ENCODE peak calls at places on chromosome 13, in five cellular contexts. Q, O, Y, C and G are unnamed samples.

GRCh38 chr13:20702945-20703784 is at the start of gene IL17D:
- DNase-seq in Q (no peak), O (peak; percentile 20), Y (no peak), C (no peak), G (no peak)

GRCh38 chr13:94646904-94647303 is 45.2 kb downstream of the GPR180 start:
- DNase-seq in Q (peak; percentile 42), O (no peak), Y (no peak), C (no peak), G (no peak)

GRCh38 chr13:95787356-95788099 is 110.6 kb downstream of the DNAJC3 start:
- DNase-seq in Q (no peak), O (peak; percentile 31), Y (no peak), C (no peak), G (no peak)

GRCh38 chr13:111555906-111556305 is 235.5 kb downstream of the TEX29 start:
- DNase-seq in Q (no peak), O (no peak), Y (no peak), C (no peak), G (no peak)

GRCh38 chr13:78238911-78239310 is 320.3 kb upstream of the EDNRB start:
- DNase-seq in Q (no peak), O (no peak), Y (no peak), C (no peak), G (no peak)

GRCh38 chr13:36086117-36086516 is 45.1 kb downstream of the DCLK1 start:
- DNase-seq in Q (no peak), O (no peak), Y (no peak), C (no peak), G (no peak)

GRCh38 chr13:113639661-113640262 is 18.2 kb downstream of the ATP4B start:
- DNase-seq in Q (no peak), O (no peak), Y (no peak), C (peak; percentile 11), G (no peak)

GRCh38 chr13:60757481-60757880 is 360.5 kb downstream of the TDRD3 start:
- DNase-seq in Q (no peak), O (no peak), Y (no peak), C (no peak), G (no peak)

GRCh38 chr13:102638741-102639140 is 42.0 kb downstream of the TPP2 start:
- DNase-seq in Q (no peak), O (no peak), Y (no peak), C (no peak), G (no peak)

GRCh38 chr13:101258071-101258470 is 158.2 kb downstream of the NALCN start:
- DNase-seq in Q (no peak), O (no peak), Y (peak; percentile 36), C (no peak), G (no peak)

GRCh38 chr13:75489502-75490263 is 7.7 kb upstream of the TBC1D4 start:
- DNase-seq in Q (no peak), O (peak; percentile 26), Y (peak; percentile 80), C (no peak), G (no peak)

GRCh38 chr13:92355213-92355612 is 871.4 kb upstream of the GPC6 start:
- DNase-seq in Q (peak; percentile 11), O (peak; percentile 10), Y (peak; percentile 77), C (no peak), G (no peak)

GRCh38 chr13:74931698-74932433 is 550.1 kb downstream of the TBC1D4 start:
- DNase-seq in Q (no peak), O (no peak), Y (no peak), C (no peak), G (no peak)

GRCh38 chr13:98267080-98267912 is 90.2 kb upstream of the RNF113B start:
- DNase-seq in Q (no peak), O (peak; percentile 54), Y (peak; percentile 45), C (no peak), G (no peak)

GRCh38 chr13:94825507-94825906 is 113.2 kb upstream of the SOX21 start:
- DNase-seq in Q (no peak), O (peak; percentile 55), Y (peak; percentile 71), C (peak; percentile 58), G (no peak)

GRCh38 chr13:59750860-59751259 is 412.9 kb downstream of the DIAPH3 start:
- DNase-seq in Q (no peak), O (peak; percentile 18), Y (peak; percentile 79), C (no peak), G (no peak)

GRCh38 chr13:32408999-32409313 is 19.0 kb downstream of the N4BP2L1 start:
- DNase-seq in Q (no peak), O (no peak), Y (no peak), C (no peak), G (no peak)

GRCh38 chr13:41496420-41497234 is 39.3 kb downstream of the RGCC start:
- DNase-seq in Q (no peak), O (no peak), Y (no peak), C (no peak), G (no peak)

GRCh38 chr13:71721117-71721516 is 145.9 kb downstream of the DACH1 start:
- DNase-seq in Q (no peak), O (no peak), Y (no peak), C (no peak), G (no peak)

GRCh38 chr13:113211774-113212173 is 2.4 kb downstream of the CUL4A start:
- DNase-seq in Q (no peak), O (no peak), Y (no peak), C (no peak), G (peak; percentile 29)

GRCh38 chr13:39765801-39766463 is 110.5 kb downstream of the COG6 start:
- DNase-seq in Q (peak; percentile 52), O (peak; percentile 49), Y (peak; percentile 50), C (peak; percentile 35), G (no peak)

GRCh38 chr13:113451951-113452421 is 1.3 kb downstream of the ADPRHL1 start:
- DNase-seq in Q (no peak), O (no peak), Y (peak; percentile 23), C (no peak), G (no peak)

GRCh38 chr13:111658150-111659100 is 338.0 kb downstream of the TEX29 start:
- DNase-seq in Q (no peak), O (no peak), Y (no peak), C (no peak), G (no peak)

GRCh38 chr13:33207616-33207964 is 78.0 kb downstream of the STARD13 start:
- DNase-seq in Q (peak; percentile 58), O (peak; percentile 41), Y (peak; percentile 90), C (no peak), G (peak; percentile 17)

GRCh38 chr13:90412980-90413379 is 934.5 kb upstream of the MIR17HG start:
- DNase-seq in Q (no peak), O (no peak), Y (no peak), C (no peak), G (no peak)

GRCh38 chr13:34926513-34926912 is 15.6 kb upstream of the NBEA start:
- DNase-seq in Q (no peak), O (no peak), Y (peak; percentile 57), C (no peak), G (peak; percentile 39)

GRCh38 chr13:50033696-50034095 is 18.5 kb downstream of the KCNRG start:
- DNase-seq in Q (no peak), O (no peak), Y (peak; percentile 58), C (no peak), G (no peak)

DNA sequence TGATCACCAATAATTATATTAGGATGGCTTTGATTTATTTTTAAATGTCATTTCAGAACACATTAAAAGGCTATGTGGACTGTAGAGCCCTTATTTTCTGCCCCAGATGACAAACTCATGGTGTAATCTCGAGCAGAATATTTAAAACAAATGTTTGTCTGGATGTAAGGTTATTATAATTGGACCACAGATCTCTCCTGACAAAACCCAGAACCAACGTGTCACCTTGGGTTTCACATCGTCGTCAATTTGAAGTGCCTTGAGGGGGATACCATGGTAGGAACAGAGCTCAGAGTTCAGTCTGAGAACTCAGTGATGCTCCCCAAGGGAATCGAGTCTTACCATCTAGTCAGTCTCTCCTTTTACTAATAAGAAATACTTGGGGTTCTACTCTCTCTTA is 2.8 kb downstream of the SACS start:
- DNase-seq in Q (no peak), O (no peak), Y (no peak), C (no peak), G (no peak)
- H3K4me3 ChIP-seq in Q (no peak overlapping the region), O (no peak overlapping the region), Y (no peak overlapping the region), C (no peak overlapping the region), G (no peak overlapping the region)

GRCh38 chr13:24649685-24650038 is 30.5 kb upstream of the ATP12A start:
- DNase-seq in Q (no peak), O (no peak), Y (no peak), C (no peak), G (no peak)
- H3K4me3 ChIP-seq in Q (no peak overlapping the region), O (no peak overlapping the region), Y (no peak overlapping the region), C (no peak overlapping the region), G (no peak overlapping the region)

DNA sequence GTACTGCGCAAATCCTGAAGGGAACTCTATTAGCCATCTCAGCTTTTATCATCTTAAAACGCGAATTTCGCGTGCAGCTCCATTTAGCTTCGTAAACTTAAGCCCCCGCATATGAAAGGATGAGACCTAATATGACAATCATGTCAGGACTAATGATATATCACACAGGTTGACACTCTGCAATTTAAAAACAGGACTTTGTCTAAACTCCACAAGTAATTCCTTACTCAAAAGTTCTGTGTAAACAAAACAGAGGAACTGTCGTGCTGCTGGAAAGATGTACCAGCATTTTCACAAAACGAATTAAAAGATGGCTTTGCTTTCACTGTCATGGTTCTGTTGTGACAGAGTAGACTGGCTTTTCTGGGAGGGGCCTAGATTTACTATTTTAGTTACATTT is 747 bp downstream of the LACC1 start:
- DNase-seq in Q (no peak), O (no peak), Y (no peak), C (no peak), G (no peak)
- H3K4me3 ChIP-seq in Q (peak overlapping the region; percentile 80), O (peak overlapping the region; percentile 38), Y (no peak overlapping the region), C (no peak overlapping the region), G (no peak overlapping the region)

DNA sequence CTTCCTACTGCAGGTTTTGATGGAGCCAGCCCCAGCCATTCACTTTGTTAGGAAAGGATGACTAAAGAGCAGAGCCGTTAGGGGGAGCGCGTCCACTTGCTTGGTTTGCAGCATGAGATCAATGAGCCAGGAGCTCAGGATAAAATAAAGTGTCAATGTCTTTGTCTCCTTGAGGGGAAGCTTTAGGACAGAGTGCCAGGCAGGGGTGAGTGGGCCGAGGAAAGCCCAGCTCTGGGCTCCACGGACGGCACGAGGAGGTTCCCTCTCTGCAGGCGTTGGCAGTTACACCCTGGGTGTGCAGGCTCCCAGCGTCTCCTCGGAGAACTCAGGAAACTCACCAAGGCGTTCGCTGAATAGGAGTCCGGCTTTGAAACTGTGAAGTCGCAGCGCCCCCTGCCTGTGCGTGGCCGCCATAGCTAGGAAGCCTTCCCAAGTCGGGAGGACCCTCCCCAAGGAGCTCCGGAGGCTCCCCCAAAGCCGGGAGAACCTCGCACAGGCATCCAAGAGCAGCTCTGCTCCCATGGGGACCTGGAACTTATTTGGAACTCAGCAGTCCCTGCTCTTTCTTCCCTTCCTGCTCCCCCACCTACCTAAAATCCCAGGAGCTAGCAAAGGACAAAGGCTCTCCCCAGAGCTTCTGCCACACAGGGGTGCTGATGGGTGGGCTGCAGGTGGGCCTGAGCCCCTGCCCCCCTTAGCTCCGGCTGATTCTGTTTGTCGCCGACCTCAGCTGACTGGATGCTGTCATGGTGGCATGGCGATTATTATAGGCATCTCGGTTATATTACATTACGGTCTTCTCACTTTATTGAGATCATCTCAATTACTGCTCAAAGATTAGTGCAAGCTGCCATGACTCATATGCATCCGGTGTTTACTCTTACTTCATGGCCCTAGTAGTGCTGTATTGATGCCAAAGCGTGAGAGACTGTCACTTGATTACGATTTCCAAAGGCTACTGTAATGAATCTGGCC is 34.4 kb downstream of the GSX1 start:
- DNase-seq in Q (peak; percentile 74), O (peak; percentile 88), Y (peak; percentile 88), C (peak; percentile 67), G (peak; percentile 72)
- H3K4me3 ChIP-seq in Q (no peak overlapping the region), O (no peak overlapping the region), Y (no peak overlapping the region), C (no peak overlapping the region), G (peak overlapping the region; percentile 45)